ENCODE peak calls at places on chromosomes 7 and 10, in seven cellular contexts. Z is neural progenitor cell, M is heart left ventricle, K is HL-60, I is right atrium auricular region, T is tibial artery, V is cardiac muscle cell. N is an unnamed sample.

GRCh38 chr7:112152186-112152585 is 54.0 kb downstream of the DOCK4 start:
- DNase-seq in Z (no peak), M (no peak), K (no peak), I (no peak), T (no peak), V (no peak), N (no peak)

GRCh38 chr7:54831644-54832095 is 72.7 kb upstream of the SEC61G start:
- DNase-seq in Z (no peak), M (no peak), K (no peak), I (no peak), T (no peak), V (no peak), N (no peak)

GRCh38 chr10:99983280-99983988 is 26.3 kb downstream of the DNMBP start:
- DNase-seq in Z (no peak), M (no peak), K (no peak), I (no peak), T (peak), V (no peak), N (no peak)

GRCh38 chr10:8138471-8138870 is 84.0 kb downstream of the GATA3 start:
- DNase-seq in Z (no peak), M (no peak), K (no peak), I (no peak), T (no peak), V (no peak), N (no peak)

GRCh38 chr7:74466196-74466813 is 12.6 kb downstream of the GTF2IRD1 start:
- DNase-seq in Z (peak), M (no peak), K (no peak), I (peak), T (no peak), V (no peak), N (no peak)

GRCh38 chr10:68871731-68872342 is 29.3 kb upstream of the DDX50 start:
- DNase-seq in Z (peak), M (no peak), K (no peak), I (no peak), T (no peak), V (peak), N (peak)

GRCh38 chr7:130865408-130866236 is 131.6 kb upstream of the KLF14 start:
- DNase-seq in Z (peak), M (no peak), K (peak), I (no peak), T (no peak), V (peak), N (no peak)

GRCh38 chr7:92695308-92696261 is 105.4 kb upstream of the FAM133B start:
- DNase-seq in Z (peak), M (peak), K (no peak), I (no peak), T (no peak), V (peak), N (peak)

GRCh38 chr7:112453505-112454171 is 3.4 kb downstream of the IFRD1 start:
- DNase-seq in Z (no peak), M (no peak), K (no peak), I (no peak), T (no peak), V (no peak), N (no peak)

GRCh38 chr7:148142660-148143248 is 447.8 kb upstream of the C7orf33 start:
- DNase-seq in Z (peak), M (no peak), K (peak), I (no peak), T (no peak), V (peak), N (no peak)

GRCh38 chr7:142476077-142476476 is 218.2 kb upstream of the PRSS58 start:
- DNase-seq in Z (no peak), M (no peak), K (no peak), I (no peak), T (no peak), V (no peak), N (no peak)

GRCh38 chr7:149721084-149721601 is 52.2 kb downstream of the ZNF467 start:
- DNase-seq in Z (no peak), M (no peak), K (no peak), I (peak), T (no peak), V (no peak), N (no peak)

DNA sequence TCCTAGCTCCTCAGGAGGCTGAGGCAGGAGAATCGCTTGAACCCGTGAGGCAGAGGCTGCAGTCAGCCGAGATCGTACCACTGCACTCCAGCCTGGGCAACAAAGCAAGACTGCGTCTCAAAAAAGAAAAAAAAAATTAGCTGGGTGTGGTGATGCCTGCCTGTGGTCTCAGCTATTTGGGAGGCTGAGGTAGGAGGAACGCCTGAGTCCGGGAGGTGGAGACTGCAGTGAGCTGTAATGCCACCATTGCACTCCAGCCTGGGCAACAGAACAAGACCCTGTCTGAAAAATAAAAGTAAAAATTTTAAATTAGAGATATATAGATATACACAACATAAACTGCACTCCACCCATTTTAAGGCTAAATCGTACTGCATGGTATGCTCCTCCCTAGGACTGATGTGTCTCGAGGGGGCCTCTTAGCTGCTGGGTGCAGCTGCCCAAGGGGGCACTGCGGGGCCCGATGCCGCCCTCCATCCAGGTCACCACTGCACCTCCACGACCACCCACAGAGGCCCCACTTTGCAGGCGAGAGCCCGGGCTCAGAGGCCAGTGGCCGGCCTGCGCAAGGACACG is 40.9 kb upstream of the FOXK1 start:
- DNase-seq in Z (no peak), M (no peak), K (no peak), I (no peak), T (no peak), V (no peak), N (no peak)
- H3K4me3 ChIP-seq in Z (peak), M (peak), K (peak), I (peak), T (peak), V (peak), N (peak)

GRCh38 chr7:52500796-52501195 is 534.6 kb upstream of the POM121L12 start:
- DNase-seq in Z (no peak), M (no peak), K (no peak), I (no peak), T (no peak), V (no peak), N (no peak)

GRCh38 chr7:52501696-52502095 is 533.7 kb upstream of the POM121L12 start:
- DNase-seq in Z (no peak), M (no peak), K (no peak), I (no peak), T (no peak), V (no peak), N (no peak)

GRCh38 chr7:52502281-52502680 is 533.2 kb upstream of the POM121L12 start:
- DNase-seq in Z (no peak), M (no peak), K (no peak), I (no peak), T (no peak), V (no peak), N (no peak)

DNA sequence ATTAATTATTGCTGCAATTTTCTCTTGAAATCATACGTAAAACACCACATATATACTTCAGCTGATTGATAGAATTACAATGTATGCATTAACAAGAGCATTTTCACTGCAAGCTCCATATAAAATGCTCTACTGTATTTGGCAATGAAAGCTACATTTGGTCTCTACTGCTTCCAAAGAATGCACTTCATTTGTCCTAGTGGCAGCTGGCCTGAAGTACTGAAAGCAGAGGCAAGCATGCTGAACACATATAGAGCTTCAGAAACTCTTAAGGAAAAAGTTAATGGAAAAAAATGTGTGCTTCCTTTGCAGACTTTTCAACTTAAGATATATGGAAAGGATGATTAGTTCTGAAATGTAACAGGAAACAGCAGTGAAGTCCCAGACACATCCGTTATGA is 537.1 kb upstream of the POM121L12 start:
- DNase-seq in Z (peak), M (no peak), K (no peak), I (no peak), T (no peak), V (peak), N (no peak)
- TF ChIP-seq CTCF in Z (peak), M (no peak), K (no peak), I (no peak), T (no peak), V (no peak), N (no peak)

DNA sequence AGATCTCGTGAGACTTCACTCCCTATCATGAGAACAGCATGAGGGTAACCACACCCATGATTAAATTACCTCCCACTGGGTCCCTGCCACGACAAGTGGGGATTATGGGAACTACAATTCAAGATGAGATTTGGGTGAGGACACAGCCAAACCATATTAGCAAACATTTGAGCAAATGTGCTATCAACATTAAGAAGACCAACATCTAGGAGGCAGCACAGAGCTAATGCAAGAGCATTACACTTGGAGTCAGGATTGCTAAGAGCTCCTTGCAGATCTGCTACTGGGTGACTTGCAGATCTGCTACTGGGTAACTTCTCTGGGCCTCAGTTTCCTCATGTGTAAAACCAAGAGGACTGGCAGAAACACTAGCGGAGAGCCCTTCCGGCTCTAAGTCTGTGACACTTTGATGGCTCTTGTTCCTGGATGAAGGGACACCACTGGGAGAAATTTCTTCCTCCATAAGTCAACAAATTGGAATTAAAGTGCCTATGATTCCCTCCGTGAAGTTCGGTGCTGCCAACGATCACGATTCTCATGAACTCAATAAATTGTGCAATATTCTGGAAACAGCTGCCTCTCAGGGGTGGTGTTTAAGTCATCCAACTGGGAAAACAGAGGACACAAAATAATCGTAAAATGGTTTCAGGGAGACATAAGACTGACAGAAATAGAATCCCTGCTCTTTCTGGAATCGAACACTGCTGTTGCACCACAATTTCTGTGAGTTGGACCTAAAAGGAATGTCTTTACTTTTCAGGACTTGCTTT is 115.8 kb upstream of the ITGB1 start:
- DNase-seq in Z (no peak), M (no peak), K (no peak), I (no peak), T (no peak), V (no peak), N (no peak)
- H3K4me3 ChIP-seq in Z (no peak), M (no peak), K (no peak), I (no peak), T (no peak), V (no peak), N (no peak)

GRCh38 chr10:5975641-5976473 is 1.5 kb downstream of the IL15RA start:
- DNase-seq in Z (no peak), M (no peak), K (no peak), I (peak), T (peak), V (no peak), N (no peak)

GRCh38 chr10:5977471-5978370 is at the start of gene IL15RA:
- DNase-seq in Z (peak), M (peak), K (peak), I (peak), T (peak), V (peak), N (no peak)

GRCh38 chr10:5981529-5981928 is 4.2 kb upstream of the IL15RA start:
- DNase-seq in Z (no peak), M (no peak), K (no peak), I (no peak), T (no peak), V (no peak), N (no peak)

GRCh38 chr10:5973069-5973468 is 4.3 kb downstream of the IL15RA start:
- DNase-seq in Z (no peak), M (no peak), K (no peak), I (no peak), T (no peak), V (no peak), N (no peak)

GRCh38 chr10:5976689-5977470 is 463 bp downstream of the IL15RA start:
- DNase-seq in Z (peak), M (peak), K (no peak), I (no peak), T (no peak), V (peak), N (no peak)
- TF ChIP-seq CTCF in Z (no peak), M (no peak), K (no peak), I (no peak), T (no peak), V (no peak), N (no peak)

DNA sequence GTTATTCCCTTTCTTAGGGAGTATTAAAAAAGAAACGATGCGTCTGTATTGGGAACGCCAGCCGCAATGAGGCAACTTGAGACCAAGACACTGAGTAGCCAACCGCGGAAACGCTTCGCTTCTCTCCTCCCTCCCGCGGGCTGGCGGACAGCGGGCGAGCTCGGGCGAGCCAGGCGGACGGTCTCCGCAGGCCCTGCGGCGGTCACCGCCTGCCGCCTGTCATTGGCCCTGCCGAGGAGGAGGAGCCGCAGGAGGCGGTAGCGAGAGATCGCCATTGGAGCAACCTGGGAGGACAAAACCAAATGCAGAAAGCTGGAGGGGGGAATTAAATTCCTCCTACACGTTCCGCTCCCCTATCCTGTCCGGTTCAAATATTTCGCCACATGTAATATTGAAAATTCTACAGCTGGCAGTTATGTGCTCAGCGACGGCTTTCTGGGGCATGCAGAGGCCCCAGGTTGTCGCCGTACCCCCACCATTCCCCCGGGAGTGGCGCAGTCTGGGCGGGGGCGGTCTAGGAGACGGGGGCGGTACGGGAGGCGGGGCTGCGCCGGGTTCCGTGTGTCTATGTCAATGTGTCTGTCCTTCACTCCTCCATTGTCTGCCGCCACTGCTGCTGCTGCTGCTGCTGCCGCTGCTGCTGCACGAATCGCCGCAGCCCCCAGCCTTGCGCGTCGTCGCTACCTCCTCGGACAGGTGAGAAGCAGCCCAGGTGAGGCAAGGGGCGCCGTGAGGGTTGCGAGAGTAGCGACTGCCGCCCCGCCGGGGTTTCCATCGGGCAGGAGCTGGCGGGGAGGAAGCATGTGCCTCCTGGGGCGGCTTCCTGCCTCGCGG is at the start of the genes ANKMY2 and BZW2:
- DNase-seq in Z (peak), M (peak), K (peak), I (peak), T (peak), V (peak), N (peak)
- H3K4me3 ChIP-seq in Z (peak), M (peak), K (peak), I (peak), T (peak), V (peak), N (peak)

GRCh38 chr7:76359111-76359986 is 558 bp upstream of the YWHAG start:
- DNase-seq in Z (peak), M (peak), K (peak), I (peak), T (peak), V (peak), N (peak)
- TF ChIP-seq CTCF in Z (peak), M (peak), K (peak), I (peak), T (peak), V (peak), N (peak)